ENCODE peak calls at places on chromosomes 6 and 20, in eight cellular contexts. One of them, this sample, is unnamed.

GRCh38 chr20:58752565-58752964 is 60.0 kb downstream of the NPEPL1 start:
- DNase-seq in neural crest cell: no peak
- DNase-seq in lung microvascular endothelial cell: no peak
- DNase-seq in left cardiac atrium: no peak
- DNase-seq in NCI-H460: no peak
- DNase-seq in nucleus accumbens: no peak
- DNase-seq in stimulated activated CD8-positive, alpha-beta memory T cell treated with anti-CD3 and anti-CD28 coated beads, Interleukin-4, amount 100 ng/mL, for 24 hours: no peak
- DNase-seq in tibial artery: no peak
- DNase-seq in this sample: no peak

GRCh38 chr20:34250005-34250404 is 8.8 kb downstream of the ASIP start:
- DNase-seq in neural crest cell: no peak
- DNase-seq in lung microvascular endothelial cell: no peak
- DNase-seq in left cardiac atrium: no peak
- DNase-seq in NCI-H460: no peak
- DNase-seq in nucleus accumbens: no peak
- DNase-seq in stimulated activated CD8-positive, alpha-beta memory T cell treated with anti-CD3 and anti-CD28 coated beads, Interleukin-4, amount 100 ng/mL, for 24 hours: no peak
- DNase-seq in tibial artery: no peak
- DNase-seq in this sample: no peak

GRCh38 chr6:15505463-15505918 is 157.3 kb downstream of the DTNBP1 start:
- DNase-seq in neural crest cell: no peak
- DNase-seq in lung microvascular endothelial cell: no peak
- DNase-seq in left cardiac atrium: no peak
- DNase-seq in NCI-H460: no peak
- DNase-seq in nucleus accumbens: no peak
- DNase-seq in stimulated activated CD8-positive, alpha-beta memory T cell treated with anti-CD3 and anti-CD28 coated beads, Interleukin-4, amount 100 ng/mL, for 24 hours: no peak
- DNase-seq in tibial artery: peak; percentile 60
- DNase-seq in this sample: no peak

GRCh38 chr20:15515706-15516105 is 1057.5 kb downstream of the KIF16B start:
- DNase-seq in neural crest cell: no peak
- DNase-seq in lung microvascular endothelial cell: no peak
- DNase-seq in left cardiac atrium: no peak
- DNase-seq in NCI-H460: no peak
- DNase-seq in nucleus accumbens: no peak
- DNase-seq in stimulated activated CD8-positive, alpha-beta memory T cell treated with anti-CD3 and anti-CD28 coated beads, Interleukin-4, amount 100 ng/mL, for 24 hours: no peak
- DNase-seq in tibial artery: no peak
- DNase-seq in this sample: peak; percentile 40

GRCh38 chr20:4667371-4667773 is 54.3 kb upstream of the PRND start:
- DNase-seq in neural crest cell: no peak
- DNase-seq in lung microvascular endothelial cell: no peak
- DNase-seq in left cardiac atrium: no peak
- DNase-seq in NCI-H460: no peak
- DNase-seq in nucleus accumbens: no peak
- DNase-seq in stimulated activated CD8-positive, alpha-beta memory T cell treated with anti-CD3 and anti-CD28 coated beads, Interleukin-4, amount 100 ng/mL, for 24 hours: no peak
- DNase-seq in tibial artery: no peak
- DNase-seq in this sample: peak; percentile 41

GRCh38 chr6:116556065-116556464 is 2.5 kb downstream of the CALHM4 start:
- DNase-seq in neural crest cell: no peak
- DNase-seq in lung microvascular endothelial cell: peak; percentile 45
- DNase-seq in left cardiac atrium: no peak
- DNase-seq in NCI-H460: no peak
- DNase-seq in nucleus accumbens: no peak
- DNase-seq in stimulated activated CD8-positive, alpha-beta memory T cell treated with anti-CD3 and anti-CD28 coated beads, Interleukin-4, amount 100 ng/mL, for 24 hours: no peak
- DNase-seq in tibial artery: no peak
- DNase-seq in this sample: no peak

GRCh38 chr6:158170656-158171081 is 2.5 kb downstream of the GTF2H5 start:
- DNase-seq in neural crest cell: no peak
- DNase-seq in lung microvascular endothelial cell: peak; percentile 57
- DNase-seq in left cardiac atrium: no peak
- DNase-seq in NCI-H460: no peak
- DNase-seq in nucleus accumbens: no peak
- DNase-seq in stimulated activated CD8-positive, alpha-beta memory T cell treated with anti-CD3 and anti-CD28 coated beads, Interleukin-4, amount 100 ng/mL, for 24 hours: no peak
- DNase-seq in tibial artery: no peak
- DNase-seq in this sample: no peak

GRCh38 chr20:57440678-57441509 is 49.7 kb downstream of the RBM38 start:
- DNase-seq in neural crest cell: no peak
- DNase-seq in lung microvascular endothelial cell: no peak
- DNase-seq in left cardiac atrium: peak; percentile 89
- DNase-seq in NCI-H460: no peak
- DNase-seq in nucleus accumbens: peak; percentile 93
- DNase-seq in stimulated activated CD8-positive, alpha-beta memory T cell treated with anti-CD3 and anti-CD28 coated beads, Interleukin-4, amount 100 ng/mL, for 24 hours: no peak
- DNase-seq in tibial artery: peak; percentile 97
- DNase-seq in this sample: peak; percentile 77

GRCh38 chr6:38856490-38856889 is 141.4 kb downstream of the DNAH8 start:
- DNase-seq in neural crest cell: no peak
- DNase-seq in lung microvascular endothelial cell: no peak
- DNase-seq in left cardiac atrium: no peak
- DNase-seq in NCI-H460: no peak
- DNase-seq in nucleus accumbens: no peak
- DNase-seq in stimulated activated CD8-positive, alpha-beta memory T cell treated with anti-CD3 and anti-CD28 coated beads, Interleukin-4, amount 100 ng/mL, for 24 hours: no peak
- DNase-seq in tibial artery: no peak
- DNase-seq in this sample: no peak

GRCh38 chr6:105596284-105596755 is 193.4 kb upstream of the PREP start:
- DNase-seq in neural crest cell: no peak
- DNase-seq in lung microvascular endothelial cell: peak; percentile 90
- DNase-seq in left cardiac atrium: no peak
- DNase-seq in NCI-H460: peak; percentile 85
- DNase-seq in nucleus accumbens: no peak
- DNase-seq in stimulated activated CD8-positive, alpha-beta memory T cell treated with anti-CD3 and anti-CD28 coated beads, Interleukin-4, amount 100 ng/mL, for 24 hours: no peak
- DNase-seq in tibial artery: no peak
- DNase-seq in this sample: no peak

GRCh38 chr6:49606696-49607390 is 29.8 kb downstream of the RHAG start:
- DNase-seq in neural crest cell: peak; percentile 25
- DNase-seq in lung microvascular endothelial cell: peak; percentile 90
- DNase-seq in left cardiac atrium: no peak
- DNase-seq in NCI-H460: peak; percentile 84
- DNase-seq in nucleus accumbens: no peak
- DNase-seq in stimulated activated CD8-positive, alpha-beta memory T cell treated with anti-CD3 and anti-CD28 coated beads, Interleukin-4, amount 100 ng/mL, for 24 hours: peak; percentile 0
- DNase-seq in tibial artery: no peak
- DNase-seq in this sample: peak; percentile 90

GRCh38 chr6:107219851-107220250 is 104.5 kb upstream of the BEND3 start:
- DNase-seq in neural crest cell: no peak
- DNase-seq in lung microvascular endothelial cell: no peak
- DNase-seq in left cardiac atrium: no peak
- DNase-seq in NCI-H460: no peak
- DNase-seq in nucleus accumbens: no peak
- DNase-seq in stimulated activated CD8-positive, alpha-beta memory T cell treated with anti-CD3 and anti-CD28 coated beads, Interleukin-4, amount 100 ng/mL, for 24 hours: no peak
- DNase-seq in tibial artery: no peak
- DNase-seq in this sample: no peak

GRCh38 chr6:7053125-7053784 is 54.5 kb upstream of the RREB1 start:
- DNase-seq in neural crest cell: no peak
- DNase-seq in lung microvascular endothelial cell: no peak
- DNase-seq in left cardiac atrium: no peak
- DNase-seq in NCI-H460: no peak
- DNase-seq in nucleus accumbens: no peak
- DNase-seq in stimulated activated CD8-positive, alpha-beta memory T cell treated with anti-CD3 and anti-CD28 coated beads, Interleukin-4, amount 100 ng/mL, for 24 hours: no peak
- DNase-seq in tibial artery: no peak
- DNase-seq in this sample: no peak

GRCh38 chr6:100506651-100507050 is 41.9 kb upstream of the SIM1 start:
- DNase-seq in neural crest cell: no peak
- DNase-seq in lung microvascular endothelial cell: peak; percentile 45
- DNase-seq in left cardiac atrium: no peak
- DNase-seq in NCI-H460: no peak
- DNase-seq in nucleus accumbens: no peak
- DNase-seq in stimulated activated CD8-positive, alpha-beta memory T cell treated with anti-CD3 and anti-CD28 coated beads, Interleukin-4, amount 100 ng/mL, for 24 hours: no peak
- DNase-seq in tibial artery: no peak
- DNase-seq in this sample: no peak

GRCh38 chr20:63807654-63808053 is 23.4 kb downstream of the ZBTB46 start:
- DNase-seq in neural crest cell: no peak
- DNase-seq in lung microvascular endothelial cell: no peak
- DNase-seq in left cardiac atrium: no peak
- DNase-seq in NCI-H460: no peak
- DNase-seq in nucleus accumbens: no peak
- DNase-seq in stimulated activated CD8-positive, alpha-beta memory T cell treated with anti-CD3 and anti-CD28 coated beads, Interleukin-4, amount 100 ng/mL, for 24 hours: no peak
- DNase-seq in tibial artery: no peak
- DNase-seq in this sample: no peak

GRCh38 chr20:62334881-62335280 is 32.1 kb downstream of the ADRM1 start:
- DNase-seq in neural crest cell: no peak
- DNase-seq in lung microvascular endothelial cell: no peak
- DNase-seq in left cardiac atrium: no peak
- DNase-seq in NCI-H460: no peak
- DNase-seq in nucleus accumbens: no peak
- DNase-seq in stimulated activated CD8-positive, alpha-beta memory T cell treated with anti-CD3 and anti-CD28 coated beads, Interleukin-4, amount 100 ng/mL, for 24 hours: no peak
- DNase-seq in tibial artery: no peak
- DNase-seq in this sample: no peak

GRCh38 chr20:16575390-16576140 is 2.3 kb upstream of the KIF16B start:
- DNase-seq in neural crest cell: no peak
- DNase-seq in lung microvascular endothelial cell: no peak
- DNase-seq in left cardiac atrium: no peak
- DNase-seq in NCI-H460: no peak
- DNase-seq in nucleus accumbens: no peak
- DNase-seq in stimulated activated CD8-positive, alpha-beta memory T cell treated with anti-CD3 and anti-CD28 coated beads, Interleukin-4, amount 100 ng/mL, for 24 hours: no peak
- DNase-seq in tibial artery: no peak
- DNase-seq in this sample: peak; percentile 38

GRCh38 chr6:34701199-34701598 is 4.6 kb upstream of the ILRUN start:
- DNase-seq in neural crest cell: no peak
- DNase-seq in lung microvascular endothelial cell: no peak
- DNase-seq in left cardiac atrium: no peak
- DNase-seq in NCI-H460: no peak
- DNase-seq in nucleus accumbens: no peak
- DNase-seq in stimulated activated CD8-positive, alpha-beta memory T cell treated with anti-CD3 and anti-CD28 coated beads, Interleukin-4, amount 100 ng/mL, for 24 hours: no peak
- DNase-seq in tibial artery: no peak
- DNase-seq in this sample: no peak

GRCh38 chr6:166626177-166627038 is 643 bp downstream of the RPS6KA2 start:
- DNase-seq in neural crest cell: peak; percentile 21
- DNase-seq in lung microvascular endothelial cell: peak; percentile 56
- DNase-seq in left cardiac atrium: no peak
- DNase-seq in NCI-H460: peak; percentile 16
- DNase-seq in nucleus accumbens: no peak
- DNase-seq in stimulated activated CD8-positive, alpha-beta memory T cell treated with anti-CD3 and anti-CD28 coated beads, Interleukin-4, amount 100 ng/mL, for 24 hours: peak; percentile 11
- DNase-seq in tibial artery: no peak
- DNase-seq in this sample: peak; percentile 66

This sample was measured in cardiac muscle cell.